ENCODE peak calls at places on chromosomes 4 and X, in five cellular contexts. K, B, R, N and X are unnamed samples.
A peak's percentile ranks its signal among the peaks of the same experiment; 100 is the strongest.

GRCh38 chr4:80226091-80226490 is 28.8 kb downstream of the PRDM8 start:
- DNase-seq in K (no peak), B (no peak), R (no peak), N (no peak), X (no peak)

GRCh38 chr4:140353836-140354235 is 19.6 kb upstream of the SCOC start:
- DNase-seq in K (peak; percentile 50), B (no peak), R (no peak), N (no peak), X (no peak)

GRCh38 chr4:95129708-95130343 is 372.1 kb downstream of the BMPR1B start:
- DNase-seq in K (peak; percentile 100), B (no peak), R (no peak), N (no peak), X (no peak)

GRCh38 chr4:140439644-140440043 is 12.2 kb upstream of the CLGN start:
- DNase-seq in K (no peak), B (no peak), R (no peak), N (no peak), X (no peak)

GRCh38 chrX:34197946-34198345 is 65.8 kb upstream of the FAM47A start:
- DNase-seq in K (no peak), B (no peak), R (no peak), N (no peak), X (no peak)

GRCh38 chr4:142248946-142249345 is 597.2 kb downstream of the INPP4B start:
- DNase-seq in K (peak; percentile 72), B (no peak), R (no peak), N (no peak), X (no peak)

GRCh38 chr4:168077726-168078239 is 14.6 kb upstream of the ANXA10 start:
- DNase-seq in K (no peak), B (no peak), R (no peak), N (no peak), X (no peak)

GRCh38 chrX:2451456-2452316 is 49.1 kb downstream of the DHRSX start:
- DNase-seq in K (peak; percentile 34), B (no peak), R (no peak), N (no peak), X (no peak)

GRCh38 chr4:188620608-188621007 is 481.4 kb downstream of the TRIML1 start:
- DNase-seq in K (no peak), B (no peak), R (no peak), N (no peak), X (no peak)

GRCh38 chr4:144754562-144755410 is 108.8 kb downstream of the HHIP start:
- DNase-seq in K (peak; percentile 35), B (no peak), R (no peak), N (no peak), X (no peak)

GRCh38 chrX:122094611-122095010 is 1047.2 kb downstream of the GLUD2 start:
- DNase-seq in K (peak; percentile 27), B (no peak), R (no peak), N (no peak), X (no peak)

GRCh38 chrX:29490606-29491005 is 724.8 kb upstream of the MAGEB2 start:
- DNase-seq in K (no peak), B (no peak), R (no peak), N (no peak), X (no peak)

GRCh38 chrX:153491351-153492152 is 3.2 kb upstream of the BGN start:
- DNase-seq in K (no peak), B (no peak), R (no peak), N (no peak), X (no peak)

GRCh38 chrX:46953137-46953527 is 40.9 kb downstream of the JADE3 start:
- DNase-seq in K (no peak), B (no peak), R (no peak), N (no peak), X (no peak)

GRCh38 chr4:97643179-97643578 is 500.1 kb downstream of the STPG2 start:
- DNase-seq in K (no peak), B (no peak), R (no peak), N (no peak), X (no peak)

GRCh38 chr4:7425171-7425570 is 9.6 kb downstream of the PSAPL1 start:
- DNase-seq in K (no peak), B (no peak), R (no peak), N (peak; percentile 2), X (peak; percentile 5)

DNA sequence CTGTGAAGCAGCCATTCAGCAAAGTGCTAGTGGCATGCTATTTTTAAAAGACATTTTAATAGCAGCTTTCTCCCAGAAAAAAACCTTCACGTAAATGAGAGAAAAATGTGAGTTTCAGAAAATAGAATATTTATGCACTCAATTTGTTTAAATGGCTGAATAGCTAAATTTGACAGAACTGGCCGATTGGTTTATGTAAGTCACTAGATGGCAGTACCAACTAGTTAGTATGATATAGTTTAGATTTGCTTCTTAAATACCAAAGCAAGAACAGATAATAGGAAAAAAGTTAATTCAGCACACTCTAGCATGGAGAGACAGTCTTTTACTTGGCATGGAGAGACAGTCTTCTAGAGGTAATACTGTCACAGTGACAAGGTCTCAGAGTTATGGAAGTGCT is 250.1 kb downstream of the SNCA start:
- DNase-seq in K (peak; percentile 22), B (no peak), R (no peak), N (no peak), X (no peak)
- TF ChIP-seq CTCF in K (peak; percentile 26), B (peak; percentile 48), R (no peak), N (no peak), X (peak; percentile 17)

DNA sequence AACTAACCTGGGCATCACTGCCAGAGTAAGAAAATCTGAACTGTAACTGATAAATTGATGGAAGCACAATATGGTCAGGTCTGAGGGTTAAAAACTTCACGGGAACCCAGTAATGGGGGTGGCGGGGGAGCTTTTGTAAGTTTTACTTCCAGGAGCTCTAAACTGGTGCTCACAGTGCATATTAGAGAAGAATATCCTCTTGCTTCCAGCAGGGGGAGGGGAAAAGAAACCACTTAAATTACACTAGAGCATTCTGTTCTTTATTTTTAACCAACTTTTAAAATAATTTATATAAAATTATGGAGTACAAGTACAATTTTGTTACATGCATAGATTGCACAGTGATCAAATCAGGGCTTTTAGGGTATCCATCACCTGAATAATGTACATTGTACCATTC is 33.7 kb downstream of the WDR17 start:
- DNase-seq in K (peak; percentile 10), B (no peak), R (no peak), N (no peak), X (no peak)
- TF ChIP-seq CTCF in K (peak; percentile 30), B (peak; percentile 47), R (no peak), N (no peak), X (no peak)

DNA sequence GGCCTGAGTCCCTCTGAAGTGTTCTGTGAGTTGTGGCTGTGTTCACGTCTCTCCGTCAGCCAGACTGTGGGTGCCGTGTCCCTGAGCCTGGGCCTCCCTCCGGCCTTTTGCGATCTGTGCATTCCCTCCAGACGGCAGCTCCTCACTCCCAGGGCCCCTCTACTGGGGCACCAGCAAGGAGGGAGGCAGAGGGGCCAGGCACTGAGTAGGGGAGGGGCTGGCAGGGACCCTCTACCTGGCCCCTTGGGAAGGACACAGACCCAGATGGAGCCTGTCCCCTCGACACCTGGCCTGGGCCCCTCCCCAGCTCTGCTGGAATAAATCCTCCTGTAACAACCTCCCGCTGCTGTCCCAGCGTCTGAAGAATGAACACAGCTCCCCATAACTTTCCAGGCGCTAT is 110.0 kb upstream of the NKX1-1 start:
- DNase-seq in K (no peak), B (no peak), R (peak; percentile 14), N (no peak), X (no peak)
- TF ChIP-seq CTCF in K (no peak), B (no peak), R (no peak), N (no peak), X (no peak)

GRCh38 chr4:70315928-70316327 is 18.9 kb upstream of the CABS1 start:
- DNase-seq in K (no peak), B (no peak), R (no peak), N (no peak), X (no peak)
- TF ChIP-seq CTCF in K (no peak), B (no peak), R (no peak), N (no peak), X (no peak)

GRCh38 chrX:134908235-134908834 is 82.5 kb upstream of the SMIM10 start:
- DNase-seq in K (peak; percentile 83), B (no peak), R (no peak), N (no peak), X (no peak)
- TF ChIP-seq CTCF in K (peak; percentile 38), B (peak; percentile 38), R (no peak), N (no peak), X (peak; percentile 10)

DNA sequence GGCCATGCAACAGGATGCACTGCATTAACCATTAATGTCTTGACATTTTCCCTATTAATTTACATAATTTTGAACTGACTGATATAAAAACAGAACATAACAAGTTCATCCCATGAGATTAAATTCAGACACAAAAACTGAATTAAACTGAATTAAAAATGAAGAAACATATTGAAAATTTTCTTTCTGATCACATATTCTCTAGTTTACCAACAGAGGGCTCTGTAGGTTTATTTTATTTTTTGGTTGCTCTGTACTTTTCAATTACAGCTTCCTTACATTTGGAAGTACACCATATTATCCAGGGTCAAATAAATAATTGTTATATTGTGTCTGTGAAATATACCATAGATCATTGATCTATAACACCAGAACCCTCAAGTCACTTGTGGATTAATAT is 27.3 kb upstream of the CT83 start:
- DNase-seq in K (peak; percentile 1), B (no peak), R (no peak), N (no peak), X (no peak)
- TF ChIP-seq CTCF in K (no peak), B (peak; percentile 76), R (peak; percentile 70), N (no peak), X (peak; percentile 13)

GRCh38 chr4:5387457-5387856 is 320.9 kb downstream of the EVC2 start:
- DNase-seq in K (no peak), B (no peak), R (no peak), N (no peak), X (no peak)
- TF ChIP-seq CTCF in K (no peak), B (no peak), R (no peak), N (no peak), X (no peak)